ENCODE peak calls at places on chromosomes 4 and X, in five cellular contexts. T is stomach, Z is mammary epithelial cell, I is suprapubic skin, W is fibroblast of lung. B is an unnamed sample.

GRCh38 chr4:7264694-7265093 is 72.4 kb downstream of the SORCS2 start:
- DNase-seq in I (no peak), W (no peak), Z (no peak), T (no peak), B (no peak)

GRCh38 chr4:35500812-35501211 is 743.5 kb downstream of the ARAP2 start:
- DNase-seq in Z (peak), W (no peak), I (no peak), T (no peak), B (no peak)

GRCh38 chrX:122835886-122836285 is 348.2 kb upstream of the GRIA3 start:
- DNase-seq in Z (no peak), T (no peak), W (no peak), I (no peak), B (no peak)

GRCh38 chr4:169256856-169257756 is 13.7 kb downstream of the SH3RF1 start:
- DNase-seq in Z (no peak), W (no peak), I (no peak), T (no peak), B (no peak)

GRCh38 chr4:47801481-47802002 is 36.3 kb downstream of the CORIN start:
- DNase-seq in T (no peak), Z (no peak), W (no peak), I (no peak), B (no peak)

GRCh38 chr4:11424000-11424399 is 4.7 kb downstream of the HS3ST1 start:
- DNase-seq in W (peak), Z (peak), T (no peak), I (no peak), B (peak)

GRCh38 chr4:148065069-148065468 is 333.2 kb downstream of the ARHGAP10 start:
- DNase-seq in Z (peak), T (no peak), W (peak), I (no peak), B (no peak)

GRCh38 chr4:184364100-184364921 is 110.0 kb downstream of the IRF2 start:
- DNase-seq in I (no peak), Z (no peak), W (no peak), T (no peak), B (no peak)

GRCh38 chr4:180861651-180862050 is 1381.6 kb upstream of the TENM3 start:
- DNase-seq in I (no peak), Z (no peak), W (no peak), T (no peak), B (no peak)

GRCh38 chr4:667545-667925 is 6.5 kb downstream of the ATP5ME start:
- DNase-seq in Z (no peak), I (no peak), W (no peak), T (no peak), B (no peak)

GRCh38 chr4:14528921-14529320 is 473.4 kb upstream of the CPEB2 start:
- DNase-seq in Z (no peak), T (no peak), W (no peak), I (no peak), B (no peak)

GRCh38 chr4:183256756-183257385 is 63.2 kb downstream of the CLDN22 start:
- DNase-seq in T (peak), W (peak), Z (peak), I (no peak), B (peak)

GRCh38 chr4:145069361-145069760 is 28.6 kb downstream of the ANAPC10 start:
- DNase-seq in T (no peak), W (peak), Z (peak), I (no peak), B (no peak)

GRCh38 chr4:139696491-139696890 is 30.9 kb downstream of the MGST2 start:
- DNase-seq in W (no peak), I (no peak), Z (no peak), T (no peak), B (no peak)

GRCh38 chr4:147916351-147916750 is 184.5 kb downstream of the ARHGAP10 start:
- DNase-seq in W (peak), I (no peak), Z (no peak), T (no peak), B (no peak)

GRCh38 chrX:38293741-38294140 is 33.6 kb downstream of the RPGR start:
- DNase-seq in W (peak), T (no peak), I (no peak), Z (no peak), B (no peak)
- TF ChIP-seq CTCF in W (peak), T (no peak), I (no peak), Z (no peak), B (no peak)

GRCh38 chr4:100849319-100849718 is 331.5 kb upstream of the EMCN start:
- DNase-seq in Z (no peak), I (no peak), W (no peak), T (no peak), B (no peak)

GRCh38 chr4:100843897-100844296 is 326.1 kb upstream of the EMCN start:
- DNase-seq in T (no peak), W (no peak), Z (no peak), I (no peak), B (no peak)

GRCh38 chr4:100852326-100852725 is 334.5 kb upstream of the EMCN start:
- DNase-seq in W (no peak), Z (no peak), T (no peak), I (no peak), B (no peak)

DNA sequence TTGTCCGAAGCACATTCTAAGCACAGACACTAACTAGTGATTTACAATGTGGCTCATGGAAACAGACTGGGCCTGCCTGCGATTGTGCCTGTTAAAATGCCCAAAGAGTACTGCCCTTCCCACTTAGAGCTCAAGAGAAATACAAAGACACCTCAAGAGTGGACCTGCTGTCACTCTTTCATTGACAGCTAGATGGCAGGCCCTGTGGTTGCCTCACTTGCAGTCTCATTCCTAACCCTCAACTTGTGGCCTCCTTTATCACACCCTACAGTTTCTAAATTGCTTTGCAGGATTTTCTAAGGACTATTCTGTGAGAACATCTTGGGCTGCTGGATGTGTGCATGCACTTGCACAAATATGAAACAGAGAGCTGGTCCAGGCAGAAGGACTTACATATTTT is 331.0 kb upstream of the EMCN start:
- DNase-seq in T (no peak), W (no peak), I (no peak), Z (no peak), B (no peak)
- TF ChIP-seq CTCF in T (no peak), W (no peak), I (no peak), Z (no peak), B (peak)

GRCh38 chr4:37798616-37799015 is 27.9 kb upstream of the PGM2 start:
- DNase-seq in T (no peak), Z (peak), I (no peak), W (no peak), B (no peak)

GRCh38 chr4:37803348-37803973 is 23.0 kb upstream of the PGM2 start:
- DNase-seq in I (no peak), Z (peak), T (no peak), W (peak), B (peak)

GRCh38 chr4:37805091-37805490 is 21.4 kb upstream of the PGM2 start:
- DNase-seq in W (no peak), I (no peak), Z (no peak), T (no peak), B (no peak)

GRCh38 chr4:37799941-37800554 is 26.4 kb upstream of the PGM2 start:
- DNase-seq in W (no peak), T (no peak), Z (no peak), I (no peak), B (no peak)

DNA sequence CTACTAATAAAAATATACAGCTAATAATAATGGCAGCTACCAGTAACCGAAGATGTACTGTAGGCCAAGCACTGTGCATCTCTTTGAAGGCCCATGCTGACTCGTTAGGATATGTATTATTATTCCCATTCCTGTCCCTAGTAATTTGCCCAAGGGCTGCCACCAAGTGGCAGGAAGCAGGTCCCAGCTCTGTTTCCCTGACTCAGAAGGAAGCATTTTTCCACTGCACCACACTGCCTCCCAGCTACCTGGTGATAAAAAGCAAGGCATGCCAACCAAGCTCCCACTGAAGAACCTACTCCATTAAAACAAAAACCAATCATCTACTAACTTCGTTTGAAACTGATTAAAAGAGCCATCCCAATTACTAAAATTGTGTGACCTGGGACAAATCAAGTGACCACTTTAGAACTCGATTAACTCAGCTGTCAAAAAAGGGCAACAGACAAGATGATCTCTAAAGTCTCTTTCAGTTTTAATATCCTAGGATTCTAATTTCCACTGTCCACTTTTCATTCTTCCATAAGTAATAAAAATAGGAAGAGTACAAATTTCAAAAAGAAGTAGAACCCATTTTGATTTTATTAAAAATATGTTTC is 24.3 kb upstream of the PGM2 start:
- DNase-seq in W (peak), Z (peak), I (no peak), T (peak), B (no peak)
- TF ChIP-seq CTCF in W (peak), Z (peak), I (peak), T (peak), B (peak)

DNA sequence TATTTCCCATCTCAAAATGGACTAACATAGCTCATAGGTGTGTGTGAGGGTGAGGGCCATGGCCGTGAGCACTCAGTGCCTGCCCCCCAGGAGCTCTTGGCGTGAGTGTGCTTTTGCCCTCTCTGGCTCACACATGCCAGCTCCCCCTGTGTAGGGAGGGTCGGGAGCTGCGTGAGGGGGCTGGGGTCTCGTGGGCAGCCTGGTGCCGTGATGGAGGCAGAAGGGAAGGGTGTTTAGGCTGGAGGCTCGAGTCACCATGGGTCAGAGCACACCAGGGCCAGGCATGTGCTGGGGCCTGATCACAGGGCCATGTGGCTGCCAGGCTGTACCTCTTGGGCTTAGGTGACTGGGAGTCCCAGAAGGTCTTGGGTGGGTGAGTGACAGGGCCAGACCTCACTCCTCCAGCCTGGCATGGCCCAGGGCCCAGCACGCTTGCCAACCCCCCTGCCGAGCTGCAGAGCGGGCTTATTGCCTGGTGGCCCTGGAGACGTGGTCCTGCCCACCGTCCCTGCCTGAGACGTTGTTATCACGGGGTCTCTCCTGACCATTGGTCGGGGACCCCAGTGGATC is 44.0 kb downstream of the ADRA2C start:
- DNase-seq in T (no peak), Z (no peak), I (no peak), W (no peak), B (no peak)
- TF ChIP-seq CTCF in T (no peak), Z (no peak), I (no peak), W (no peak), B (no peak)

GRCh38 chrX:6293716-6294115 is 65.0 kb upstream of the NLGN4X start:
- DNase-seq in T (no peak), Z (no peak), I (no peak), W (no peak), B (no peak)

GRCh38 chrX:6291444-6291843 is 62.8 kb upstream of the NLGN4X start:
- DNase-seq in I (no peak), Z (no peak), T (no peak), W (no peak), B (no peak)

DNA sequence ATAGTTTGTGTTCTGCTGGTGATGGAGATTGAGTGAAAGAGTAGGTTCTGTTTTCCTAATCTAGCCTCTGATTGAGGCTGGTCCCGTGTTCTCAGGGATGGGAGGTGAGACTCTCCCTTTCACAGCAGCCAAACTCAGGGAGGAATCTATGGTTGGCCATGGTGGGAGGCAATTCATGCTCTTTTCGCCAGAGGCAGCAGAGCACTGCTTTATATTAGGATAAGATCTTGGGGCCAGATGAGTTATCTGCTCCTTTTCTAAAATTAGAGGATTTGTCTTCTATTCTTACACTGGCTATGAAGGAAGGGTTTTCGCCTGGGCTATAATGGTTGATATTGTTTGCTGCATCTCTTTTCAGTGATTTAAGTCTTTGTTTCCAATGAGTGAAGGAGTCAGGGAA is 63.9 kb upstream of the NLGN4X start:
- DNase-seq in Z (no peak), T (no peak), I (no peak), W (no peak), B (no peak)
- TF ChIP-seq CTCF in Z (no peak), T (no peak), I (no peak), W (no peak), B (no peak)

GRCh38 chrX:101230636-101231035 is 11.1 kb downstream of the DRP2 start:
- DNase-seq in Z (peak), I (no peak), W (peak), T (no peak), B (no peak)
- TF ChIP-seq CTCF in Z (no peak), I (no peak), W (no peak), T (no peak), B (no peak)

DNA sequence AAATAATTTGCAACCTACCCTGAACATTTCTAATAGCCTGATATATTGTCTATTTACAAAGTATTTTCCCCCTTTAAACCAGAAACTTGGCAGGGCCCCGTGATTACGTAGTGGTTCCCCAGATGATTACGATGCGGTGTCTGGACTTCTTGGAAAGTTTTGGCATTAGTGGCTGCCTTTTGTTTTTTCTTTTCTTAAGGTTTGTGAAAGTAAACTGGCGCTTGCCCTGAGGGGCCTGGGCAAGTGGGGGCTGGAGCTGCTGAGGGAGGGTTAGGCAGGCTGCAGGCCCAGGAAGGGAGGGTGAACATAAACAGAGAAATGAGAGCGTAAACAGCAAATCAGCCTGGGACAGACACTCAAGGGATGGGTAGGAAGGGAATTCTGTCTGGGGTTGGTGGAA is 123.6 kb upstream of the MSX1 start:
- DNase-seq in I (no peak), T (no peak), Z (no peak), W (peak), B (no peak)
- TF ChIP-seq CTCF in I (no peak), T (no peak), Z (no peak), W (no peak), B (no peak)

B was measured in GM13977.